ENCODE peak calls at places on chromosomes 4 and X, in six cellular contexts. J is uterus; F is astrocyte; Y is tibial artery; T is CD8-positive, alpha-beta T cell; D is cardiac muscle cell. L is an unnamed sample.
A peak's percentile ranks its signal among the peaks of the same experiment; 100 is the strongest.

GRCh38 chr4:164695650-164696049 is 58.3 kb upstream of the SMIM31 start:
- DNase-seq in D (no peak), J (no peak), F (no peak), Y (no peak), T (no peak), L (no peak)

GRCh38 chrX:27186671-27187070 is 276.5 kb downstream of the PPP4R3C start:
- DNase-seq in T (no peak), J (no peak), Y (no peak), F (no peak), D (peak; percentile 28), L (no peak)

GRCh38 chr4:153115322-153116100 is 88.7 kb upstream of the TRIM2 start:
- DNase-seq in J (no peak), Y (peak; percentile 34), T (peak; percentile 85), D (no peak), F (peak; percentile 82), L (no peak)

GRCh38 chr4:82223715-82224114 is 150.1 kb downstream of the HNRNPD start:
- DNase-seq in T (peak; percentile 31), D (no peak), Y (peak; percentile 74), F (no peak), J (no peak), L (no peak)

GRCh38 chrX:147741776-147742175 is 169.9 kb upstream of the FMR1 start:
- DNase-seq in F (no peak), Y (no peak), T (no peak), J (no peak), D (no peak), L (no peak)

GRCh38 chr4:16818005-16818404 is 80.4 kb downstream of the LDB2 start:
- DNase-seq in F (no peak), J (no peak), T (no peak), Y (no peak), D (no peak), L (no peak)

GRCh38 chr4:184150102-184150839 is 67.4 kb downstream of the ENPP6 start:
- DNase-seq in J (no peak), F (no peak), D (no peak), T (no peak), Y (no peak), L (no peak)

GRCh38 chr4:155705664-155706063 is 39.0 kb downstream of the GUCY1A1 start:
- DNase-seq in D (peak; percentile 88), F (peak; percentile 83), J (no peak), Y (no peak), T (no peak), L (no peak)

GRCh38 chr4:186201535-186202230 is 10.3 kb downstream of the CYP4V2 start:
- DNase-seq in T (peak; percentile 66), D (peak; percentile 57), F (no peak), Y (no peak), J (no peak), L (no peak)

GRCh38 chrX:45788941-45789348 is 588.3 kb upstream of the DIPK2B start:
- DNase-seq in J (peak; percentile 53), Y (no peak), D (no peak), F (peak; percentile 66), T (no peak), L (no peak)

GRCh38 chrX:31589503-31589902 is 517.7 kb upstream of the FTHL17 start:
- DNase-seq in T (no peak), F (no peak), Y (no peak), J (no peak), D (no peak), L (no peak)

GRCh38 chrX:97563531-97564133 is 679.9 kb downstream of the RPA4 start:
- DNase-seq in Y (peak; percentile 20), J (peak; percentile 40), T (peak; percentile 40), F (peak; percentile 56), D (no peak), L (no peak)

GRCh38 chrX:6228720-6229119 is at the start of gene NLGN4X:
- DNase-seq in D (peak; percentile 15), J (no peak), F (peak; percentile 19), Y (no peak), T (no peak), L (no peak)

GRCh38 chrX:150907474-150907873 is 9.0 kb upstream of the CD99L2 start:
- DNase-seq in Y (no peak), F (no peak), D (peak; percentile 3), T (no peak), J (no peak), L (no peak)

GRCh38 chr4:83334425-83335241 is at the start of gene HPSE:
- DNase-seq in J (peak; percentile 78), F (peak; percentile 39), T (peak; percentile 71), D (peak; percentile 58), Y (peak; percentile 85), L (peak; percentile 78)

GRCh38 chr4:112908511-112908910 is 140.9 kb upstream of the ANK2 start:
- DNase-seq in J (no peak), F (no peak), T (no peak), Y (no peak), D (no peak), L (no peak)

GRCh38 chr4:38669233-38669632 is 5.2 kb downstream of the KLF3 start:
- DNase-seq in Y (no peak), F (peak; percentile 45), T (no peak), J (no peak), D (no peak), L (no peak)

GRCh38 chr4:181710143-181710542 is 533.1 kb upstream of the TENM3 start:
- DNase-seq in T (no peak), F (no peak), J (no peak), Y (no peak), D (no peak), L (no peak)

GRCh38 chr4:170589597-170590191 is 499.9 kb upstream of the AADAT start:
- DNase-seq in Y (no peak), J (no peak), F (peak; percentile 1), D (peak; percentile 5), T (no peak), L (no peak)

GRCh38 chr4:38753021-38753806 is 29.6 kb downstream of the TLR10 start:
- DNase-seq in T (no peak), Y (peak; percentile 84), D (peak; percentile 96), J (peak; percentile 93), F (peak; percentile 99), L (peak; percentile 84)

GRCh38 chr4:145716661-145717200 is 36.8 kb downstream of the C4orf51 start:
- DNase-seq in D (no peak), F (no peak), T (no peak), Y (no peak), J (no peak), L (no peak)

GRCh38 chrX:123833387-123833786 is 26.5 kb upstream of the XIAP start:
- DNase-seq in T (peak; percentile 48), Y (peak; percentile 23), D (peak; percentile 54), F (no peak), J (peak; percentile 37), L (no peak)

GRCh38 chrX:80812176-80812575 is 2.5 kb upstream of the BRWD3 start:
- DNase-seq in F (peak; percentile 28), T (peak; percentile 48), Y (peak; percentile 28), D (peak; percentile 44), J (no peak), L (no peak)

GRCh38 chr4:105951198-105951597 is 55.9 kb downstream of the NPNT start:
- DNase-seq in D (no peak), F (peak; percentile 32), T (no peak), J (no peak), Y (no peak), L (no peak)

DNA sequence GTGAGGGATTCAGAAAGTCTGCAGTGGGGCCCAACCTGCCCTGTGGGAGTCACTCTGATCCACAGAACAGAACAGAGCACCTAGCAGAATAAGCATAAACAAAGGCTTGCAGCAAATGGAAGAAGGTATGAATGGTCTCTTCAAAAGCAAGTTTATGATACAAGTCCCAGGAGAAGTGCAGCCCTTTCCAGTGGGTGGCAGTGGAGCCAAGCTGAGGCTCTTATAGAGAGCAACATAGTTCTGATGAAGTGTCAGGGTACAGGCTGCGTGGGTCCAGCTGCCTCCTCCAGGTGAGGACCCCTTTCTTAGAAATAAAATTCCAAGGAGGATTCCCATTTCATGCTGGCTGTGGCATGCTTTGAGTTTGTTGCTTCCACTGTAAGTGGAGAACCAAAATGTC is 88.8 kb upstream of the PAK3 start:
- DNase-seq in F (no peak), Y (no peak), D (no peak), T (no peak), J (no peak), L (no peak)
- TF ChIP-seq CTCF in F (no peak), Y (no peak), D (no peak), T (no peak), J (no peak), L (no peak)

GRCh38 chrX:120334137-120334536 is 22.9 kb upstream of the TMEM255A start:
- DNase-seq in F (no peak), Y (no peak), J (no peak), D (no peak), T (no peak), L (no peak)
- TF ChIP-seq CTCF in F (no peak), Y (no peak), J (no peak), D (no peak), T (no peak), L (no peak)

GRCh38 chr4:89599026-89599425 is 237.9 kb downstream of the SNCA start:
- DNase-seq in D (no peak), Y (no peak), J (no peak), T (no peak), F (no peak), L (no peak)

GRCh38 chr4:89598602-89599001 is 238.4 kb downstream of the SNCA start:
- DNase-seq in F (no peak), Y (no peak), T (no peak), D (no peak), J (no peak), L (no peak)
- TF ChIP-seq CTCF in F (peak; percentile 27), Y (no peak), T (no peak), D (no peak), J (no peak), L (peak; percentile 67)

GRCh38 chrX:37846934-37847732 is at the start of gene DYNLT3:
- DNase-seq in J (peak; percentile 73), F (peak; percentile 62), T (peak; percentile 81), D (peak; percentile 76), Y (peak; percentile 75), L (peak; percentile 77)
- TF ChIP-seq CTCF in J (no peak), F (no peak), T (no peak), D (no peak), Y (no peak), L (no peak)

GRCh38 chrX:108306086-108306485 is 132.1 kb downstream of the COL4A6 start:
- DNase-seq in F (peak; percentile 11), Y (no peak), T (no peak), D (no peak), J (no peak), L (no peak)

GRCh38 chrX:108299704-108300103 is 138.5 kb downstream of the COL4A6 start:
- DNase-seq in F (no peak), T (no peak), Y (no peak), J (no peak), D (no peak), L (no peak)

GRCh38 chrX:108307408-108308085 is 130.7 kb downstream of the COL4A6 start:
- DNase-seq in D (no peak), T (no peak), Y (peak; percentile 17), F (peak; percentile 52), J (no peak), L (no peak)

GRCh38 chrX:108303682-108304081 is 134.5 kb downstream of the COL4A6 start:
- DNase-seq in J (no peak), T (no peak), F (no peak), Y (no peak), D (no peak), L (no peak)

GRCh38 chrX:108304210-108304609 is 134.0 kb downstream of the COL4A6 start:
- DNase-seq in J (no peak), D (peak; percentile 36), Y (no peak), F (peak; percentile 4), T (no peak), L (no peak)
- TF ChIP-seq CTCF in J (peak; percentile 21), D (peak; percentile 53), Y (no peak), F (peak; percentile 33), T (no peak), L (peak; percentile 68)